ENCODE peak calls at places on chromosomes 13 and 19, in seven cellular contexts. One of them, this sample, is unnamed.

GRCh38 chr19:47095707-47096704 is 17.6 kb downstream of the ZC3H4 start:
- DNase-seq in transverse colon: peak; percentile 96
- DNase-seq in mesendoderm: no peak
- DNase-seq in naive thymus-derived CD4-positive, alpha-beta T cell: no peak
- DNase-seq in tibial artery: peak; percentile 59
- DNase-seq in left ventricle myocardium inferior: peak; percentile 77
- DNase-seq in psoas muscle: peak; percentile 82
- DNase-seq in this sample: no peak

GRCh38 chr13:48125794-48126228 is 30.9 kb upstream of the MED4 start:
- DNase-seq in transverse colon: no peak
- DNase-seq in mesendoderm: no peak
- DNase-seq in naive thymus-derived CD4-positive, alpha-beta T cell: no peak
- DNase-seq in tibial artery: peak; percentile 37
- DNase-seq in left ventricle myocardium inferior: no peak
- DNase-seq in psoas muscle: no peak
- DNase-seq in this sample: no peak

GRCh38 chr13:110137677-110138008 is 169.3 kb downstream of the COL4A1 start:
- DNase-seq in transverse colon: peak; percentile 40
- DNase-seq in mesendoderm: no peak
- DNase-seq in naive thymus-derived CD4-positive, alpha-beta T cell: no peak
- DNase-seq in tibial artery: peak; percentile 43
- DNase-seq in left ventricle myocardium inferior: peak; percentile 59
- DNase-seq in psoas muscle: no peak
- DNase-seq in this sample: no peak

GRCh38 chr19:49851456-49852259 is 699 bp downstream of the PTOV1 start:
- DNase-seq in transverse colon: no peak
- DNase-seq in mesendoderm: peak; percentile 75
- DNase-seq in naive thymus-derived CD4-positive, alpha-beta T cell: no peak
- DNase-seq in tibial artery: no peak
- DNase-seq in left ventricle myocardium inferior: no peak
- DNase-seq in psoas muscle: no peak
- DNase-seq in this sample: peak; percentile 21

GRCh38 chr19:55075366-55075998 is at the start of gene EPS8L1:
- DNase-seq in transverse colon: peak; percentile 87
- DNase-seq in mesendoderm: peak; percentile 86
- DNase-seq in naive thymus-derived CD4-positive, alpha-beta T cell: no peak
- DNase-seq in tibial artery: no peak
- DNase-seq in left ventricle myocardium inferior: no peak
- DNase-seq in psoas muscle: no peak
- DNase-seq in this sample: no peak

GRCh38 chr13:66503890-66504289 is 726.2 kb downstream of the PCDH9 start:
- DNase-seq in transverse colon: no peak
- DNase-seq in mesendoderm: peak; percentile 69
- DNase-seq in naive thymus-derived CD4-positive, alpha-beta T cell: no peak
- DNase-seq in tibial artery: no peak
- DNase-seq in left ventricle myocardium inferior: no peak
- DNase-seq in psoas muscle: no peak
- DNase-seq in this sample: no peak

GRCh38 chr19:39563408-39563807 is 23.4 kb upstream of the EID2 start:
- DNase-seq in transverse colon: no peak
- DNase-seq in mesendoderm: peak; percentile 49
- DNase-seq in naive thymus-derived CD4-positive, alpha-beta T cell: no peak
- DNase-seq in tibial artery: no peak
- DNase-seq in left ventricle myocardium inferior: no peak
- DNase-seq in psoas muscle: no peak
- DNase-seq in this sample: no peak

GRCh38 chr13:21478881-21479808 is 20.0 kb upstream of the ZDHHC20 start:
- DNase-seq in transverse colon: peak; percentile 30
- DNase-seq in mesendoderm: peak; percentile 80
- DNase-seq in naive thymus-derived CD4-positive, alpha-beta T cell: peak; percentile 62
- DNase-seq in tibial artery: no peak
- DNase-seq in left ventricle myocardium inferior: no peak
- DNase-seq in psoas muscle: no peak
- DNase-seq in this sample: peak; percentile 37

GRCh38 chr19:3687774-3688706 is 12.2 kb downstream of the PIP5K1C start:
- DNase-seq in transverse colon: peak; percentile 54
- DNase-seq in mesendoderm: peak; percentile 58
- DNase-seq in naive thymus-derived CD4-positive, alpha-beta T cell: peak; percentile 52
- DNase-seq in tibial artery: no peak
- DNase-seq in left ventricle myocardium inferior: no peak
- DNase-seq in psoas muscle: no peak
- DNase-seq in this sample: peak; percentile 55

GRCh38 chr13:76383671-76384461 is 502.3 kb downstream of the KCTD12 start:
- DNase-seq in transverse colon: peak; percentile 7
- DNase-seq in mesendoderm: peak; percentile 9
- DNase-seq in naive thymus-derived CD4-positive, alpha-beta T cell: no peak
- DNase-seq in tibial artery: no peak
- DNase-seq in left ventricle myocardium inferior: no peak
- DNase-seq in psoas muscle: no peak
- DNase-seq in this sample: no peak

GRCh38 chr19:40626918-40627317 is 25.7 kb downstream of the LTBP4 start:
- DNase-seq in transverse colon: no peak
- DNase-seq in mesendoderm: no peak
- DNase-seq in naive thymus-derived CD4-positive, alpha-beta T cell: no peak
- DNase-seq in tibial artery: no peak
- DNase-seq in left ventricle myocardium inferior: no peak
- DNase-seq in psoas muscle: no peak
- DNase-seq in this sample: no peak

GRCh38 chr13:98548230-98548629 is 28.7 kb downstream of the STK24 start:
- DNase-seq in transverse colon: no peak
- DNase-seq in mesendoderm: no peak
- DNase-seq in naive thymus-derived CD4-positive, alpha-beta T cell: no peak
- DNase-seq in tibial artery: no peak
- DNase-seq in left ventricle myocardium inferior: no peak
- DNase-seq in psoas muscle: no peak
- DNase-seq in this sample: no peak
- H3K4me1 ChIP-seq in transverse colon: peaks cover 32% of the 10 kb centered on the region
- H3K4me1 ChIP-seq in mesendoderm: peaks cover 10% of the 10 kb centered on the region
- H3K4me1 ChIP-seq in naive thymus-derived CD4-positive, alpha-beta T cell: peaks cover 14% of the 10 kb centered on the region
- H3K4me1 ChIP-seq in tibial artery: peaks cover 23% of the 10 kb centered on the region
- H3K4me1 ChIP-seq in left ventricle myocardium inferior: peaks cover 70% of the 10 kb centered on the region
- H3K4me1 ChIP-seq in psoas muscle: peaks cover 37% of the 10 kb centered on the region
- H3K4me1 ChIP-seq in this sample: peaks cover 41% of the 10 kb centered on the region

DNA sequence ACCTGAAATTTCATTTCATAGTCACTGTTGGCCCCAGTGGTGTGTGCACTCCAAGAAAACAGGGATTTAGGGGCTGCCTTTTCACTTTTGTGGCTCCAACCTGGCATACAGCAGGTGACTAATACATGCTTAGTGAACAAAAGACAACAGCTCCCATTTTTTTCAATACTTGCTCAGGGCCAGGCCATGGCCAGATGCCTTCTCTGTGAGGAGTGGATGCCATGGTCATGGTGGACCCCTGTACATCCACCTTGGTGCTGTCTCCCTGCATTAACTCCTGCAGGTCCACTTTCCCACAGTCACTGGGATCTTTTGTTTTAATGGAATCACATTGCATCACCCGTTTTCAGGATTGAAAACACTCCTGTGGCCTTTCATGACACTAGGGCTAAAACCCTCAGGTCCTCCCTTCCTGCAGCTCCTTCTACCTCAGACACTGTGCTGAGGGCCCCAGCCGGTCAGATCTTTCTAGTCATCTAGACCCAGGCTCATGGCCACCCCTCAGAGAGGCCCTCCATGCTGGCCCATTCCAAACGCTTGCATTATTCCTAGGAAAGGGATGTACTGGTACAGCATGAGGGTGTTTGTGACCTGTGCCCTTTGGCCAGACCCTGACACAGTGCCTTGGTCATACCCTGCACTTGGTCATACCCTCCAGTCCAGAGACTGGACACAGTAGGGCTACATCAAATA is 1.2 kb upstream of the TMEM147 start:
- DNase-seq in transverse colon: no peak
- DNase-seq in mesendoderm: no peak
- DNase-seq in naive thymus-derived CD4-positive, alpha-beta T cell: no peak
- DNase-seq in tibial artery: no peak
- DNase-seq in left ventricle myocardium inferior: no peak
- DNase-seq in psoas muscle: no peak
- DNase-seq in this sample: no peak
- H3K27ac ChIP-seq in transverse colon: peak overlapping the region; percentile 81
- H3K27ac ChIP-seq in mesendoderm: no peak overlapping the region
- H3K27ac ChIP-seq in naive thymus-derived CD4-positive, alpha-beta T cell: peak overlapping the region; percentile 84
- H3K27ac ChIP-seq in tibial artery: peak overlapping the region; percentile 89
- H3K27ac ChIP-seq in left ventricle myocardium inferior: peak overlapping the region; percentile 88
- H3K27ac ChIP-seq in psoas muscle: peak overlapping the region; percentile 90
- H3K27ac ChIP-seq in this sample: peak overlapping the region; percentile 75

DNA sequence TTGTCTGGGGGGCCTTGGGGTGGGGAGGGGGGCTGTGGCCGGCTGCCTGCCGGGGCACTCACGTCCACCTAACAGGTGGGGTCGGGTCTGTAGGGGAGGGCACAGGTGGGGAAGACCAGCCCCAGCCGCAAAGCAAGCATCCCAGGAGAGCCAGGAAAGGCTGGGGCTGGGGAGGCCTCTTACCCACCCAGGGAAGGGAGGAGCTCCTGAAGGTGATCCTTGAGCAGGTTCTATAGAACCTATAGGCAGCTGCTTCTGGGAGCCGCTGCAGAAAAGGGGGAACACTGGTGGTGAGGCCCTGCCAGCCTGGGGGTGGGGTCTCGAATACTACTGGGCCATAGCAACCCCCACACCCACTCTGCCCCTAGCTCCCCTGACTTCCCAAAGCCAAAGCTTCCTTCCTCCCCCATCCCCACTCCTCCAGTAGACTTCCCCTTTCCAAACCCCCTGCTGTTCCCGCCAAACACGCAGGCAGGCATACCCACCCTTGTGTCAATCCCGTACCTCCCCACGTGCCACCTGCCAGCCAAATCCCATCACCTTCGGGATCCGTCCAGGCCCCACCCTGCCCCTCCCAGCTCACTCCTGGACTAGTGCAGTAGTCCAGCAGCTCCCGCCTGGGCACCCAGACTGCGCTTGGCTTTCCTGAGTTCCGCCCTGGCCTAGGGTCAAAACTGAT is 5.6 kb downstream of the KLF16 start:
- DNase-seq in transverse colon: peak; percentile 81
- DNase-seq in mesendoderm: no peak
- DNase-seq in naive thymus-derived CD4-positive, alpha-beta T cell: no peak
- DNase-seq in tibial artery: no peak
- DNase-seq in left ventricle myocardium inferior: no peak
- DNase-seq in psoas muscle: no peak
- DNase-seq in this sample: no peak
- H3K4me3 ChIP-seq in transverse colon: no peak overlapping the region
- H3K4me3 ChIP-seq in mesendoderm: no peak overlapping the region
- H3K4me3 ChIP-seq in naive thymus-derived CD4-positive, alpha-beta T cell: no peak overlapping the region
- H3K4me3 ChIP-seq in tibial artery: peak overlapping the region; percentile 27
- H3K4me3 ChIP-seq in left ventricle myocardium inferior: peak overlapping the region; percentile 69
- H3K4me3 ChIP-seq in psoas muscle: peak overlapping the region; percentile 61
- H3K4me3 ChIP-seq in this sample: peak overlapping the region; percentile 47

DNA sequence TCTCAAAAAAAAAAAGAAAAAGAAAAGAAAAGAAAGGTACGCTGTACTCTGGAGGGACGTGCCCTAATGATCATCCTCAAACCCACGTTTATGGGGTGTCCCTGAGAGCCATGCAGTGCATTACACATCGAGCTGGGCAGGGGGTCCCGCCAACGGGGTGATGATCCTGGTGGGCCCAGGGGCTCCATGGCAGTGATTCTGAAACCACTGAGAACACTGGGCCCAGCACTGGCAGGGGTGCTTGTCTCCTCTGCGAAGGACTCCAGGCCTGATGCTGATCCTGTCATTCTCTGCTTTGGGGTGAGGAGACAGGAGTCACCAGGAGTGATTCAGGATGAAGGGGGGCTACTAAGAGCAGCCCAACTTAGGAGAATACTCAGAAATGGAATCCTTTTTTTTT is 18.7 kb downstream of the MOB3A start:
- DNase-seq in transverse colon: no peak
- DNase-seq in mesendoderm: no peak
- DNase-seq in naive thymus-derived CD4-positive, alpha-beta T cell: no peak
- DNase-seq in tibial artery: no peak
- DNase-seq in left ventricle myocardium inferior: no peak
- DNase-seq in psoas muscle: no peak
- DNase-seq in this sample: no peak
- H3K4me1 ChIP-seq in transverse colon: no peaks in the 10 kb centered on the region
- H3K4me1 ChIP-seq in mesendoderm: no peaks in the 10 kb centered on the region
- H3K4me1 ChIP-seq in naive thymus-derived CD4-positive, alpha-beta T cell: peaks cover 28% of the 10 kb centered on the region
- H3K4me1 ChIP-seq in tibial artery: no peaks in the 10 kb centered on the region
- H3K4me1 ChIP-seq in left ventricle myocardium inferior: peaks cover 8% of the 10 kb centered on the region
- H3K4me1 ChIP-seq in psoas muscle: no peaks in the 10 kb centered on the region
- H3K4me1 ChIP-seq in this sample: peaks cover 51% of the 10 kb centered on the region

DNA sequence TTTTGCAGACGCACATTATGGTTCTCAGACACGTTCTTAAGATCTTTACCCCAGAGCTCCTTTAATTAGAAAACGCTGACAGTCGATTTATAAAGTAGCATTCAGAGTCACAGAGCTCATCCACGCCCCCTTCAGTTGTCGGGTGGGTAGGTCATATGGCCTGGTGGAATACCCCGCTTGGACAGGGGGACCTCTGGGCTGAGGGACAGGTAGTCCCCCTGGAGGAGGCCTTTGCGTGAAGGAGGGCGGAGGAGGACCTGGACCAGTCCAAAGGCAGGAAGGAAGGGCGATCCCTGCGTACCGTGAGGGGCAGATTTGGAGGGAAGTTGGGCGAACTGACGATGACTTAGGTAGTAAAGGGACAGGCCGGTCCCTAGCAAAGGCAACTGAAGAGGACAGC is 20.5 kb downstream of the VASP start:
- DNase-seq in transverse colon: no peak
- DNase-seq in mesendoderm: peak; percentile 54
- DNase-seq in naive thymus-derived CD4-positive, alpha-beta T cell: no peak
- DNase-seq in tibial artery: no peak
- DNase-seq in left ventricle myocardium inferior: no peak
- DNase-seq in psoas muscle: peak; percentile 22
- DNase-seq in this sample: no peak
- H3K27ac ChIP-seq in transverse colon: no peak overlapping the region
- H3K27ac ChIP-seq in mesendoderm: no peak overlapping the region
- H3K27ac ChIP-seq in naive thymus-derived CD4-positive, alpha-beta T cell: no peak overlapping the region
- H3K27ac ChIP-seq in tibial artery: no peak overlapping the region
- H3K27ac ChIP-seq in left ventricle myocardium inferior: no peak overlapping the region
- H3K27ac ChIP-seq in psoas muscle: no peak overlapping the region
- H3K27ac ChIP-seq in this sample: no peak overlapping the region